ENCODE peak calls at places on chromosomes 4 and X, in ten cellular contexts. One of them, this sample, is unnamed.

GRCh38 chr4:33262809-33263208 is 2542.6 kb downstream of the PCDH7 start:
- DNase-seq in suprapubic skin: no peak
- DNase-seq in A549: peak
- DNase-seq in stimulated activated CD4-positive, alpha-beta T cell treated with anti-CD3 and anti-CD28 coated beads, Interleukin-4, amount 100 ng/mL, for 24 hours: no peak
- DNase-seq in GOT3: no peak
- DNase-seq in T-helper 1 cell: no peak
- DNase-seq in amygdala: no peak
- DNase-seq in NCI-H446 treated with DMSO at 0.1 percent for 48 hours: no peak
- DNase-seq in NCI-H510A: no peak
- DNase-seq in activated effector memory CD4-positive, alpha-beta T cell treated with Interleukin-2 at 50 U/mL for 16 hours: no peak
- DNase-seq in this sample: no peak

GRCh38 chr4:38860788-38861424 is 4.3 kb upstream of the TLR6 start:
- DNase-seq in T-helper 1 cell: peak
- DNase-seq in GOT3: no peak
- DNase-seq in stimulated activated CD4-positive, alpha-beta T cell treated with anti-CD3 and anti-CD28 coated beads, Interleukin-4, amount 100 ng/mL, for 24 hours: peak
- DNase-seq in amygdala: no peak
- DNase-seq in A549: peak
- DNase-seq in suprapubic skin: no peak
- DNase-seq in NCI-H510A: peak
- DNase-seq in NCI-H446 treated with DMSO at 0.1 percent for 48 hours: no peak
- DNase-seq in activated effector memory CD4-positive, alpha-beta T cell treated with Interleukin-2 at 50 U/mL for 16 hours: peak
- DNase-seq in this sample: peak

GRCh38 chr4:62914758-62915157 is 1494.5 kb downstream of the TECRL start:
- DNase-seq in stimulated activated CD4-positive, alpha-beta T cell treated with anti-CD3 and anti-CD28 coated beads, Interleukin-4, amount 100 ng/mL, for 24 hours: no peak
- DNase-seq in GOT3: no peak
- DNase-seq in suprapubic skin: no peak
- DNase-seq in NCI-H510A: no peak
- DNase-seq in NCI-H446 treated with DMSO at 0.1 percent for 48 hours: no peak
- DNase-seq in amygdala: no peak
- DNase-seq in A549: no peak
- DNase-seq in activated effector memory CD4-positive, alpha-beta T cell treated with Interleukin-2 at 50 U/mL for 16 hours: no peak
- DNase-seq in T-helper 1 cell: no peak
- DNase-seq in this sample: no peak

GRCh38 chr4:8019396-8020365 is 80.0 kb upstream of the AFAP1 start:
- DNase-seq in activated effector memory CD4-positive, alpha-beta T cell treated with Interleukin-2 at 50 U/mL for 16 hours: no peak
- DNase-seq in GOT3: no peak
- DNase-seq in T-helper 1 cell: no peak
- DNase-seq in suprapubic skin: no peak
- DNase-seq in amygdala: peak
- DNase-seq in NCI-H446 treated with DMSO at 0.1 percent for 48 hours: no peak
- DNase-seq in stimulated activated CD4-positive, alpha-beta T cell treated with anti-CD3 and anti-CD28 coated beads, Interleukin-4, amount 100 ng/mL, for 24 hours: no peak
- DNase-seq in A549: no peak
- DNase-seq in NCI-H510A: no peak
- DNase-seq in this sample: no peak

GRCh38 chr4:140567722-140568121 is 1.0 kb downstream of the UCP1 start:
- DNase-seq in amygdala: no peak
- DNase-seq in A549: no peak
- DNase-seq in T-helper 1 cell: no peak
- DNase-seq in NCI-H510A: no peak
- DNase-seq in activated effector memory CD4-positive, alpha-beta T cell treated with Interleukin-2 at 50 U/mL for 16 hours: no peak
- DNase-seq in stimulated activated CD4-positive, alpha-beta T cell treated with anti-CD3 and anti-CD28 coated beads, Interleukin-4, amount 100 ng/mL, for 24 hours: no peak
- DNase-seq in GOT3: no peak
- DNase-seq in suprapubic skin: no peak
- DNase-seq in NCI-H446 treated with DMSO at 0.1 percent for 48 hours: no peak
- DNase-seq in this sample: no peak

GRCh38 chrX:132184871-132185270 is 34.4 kb downstream of the RAP2C start:
- DNase-seq in activated effector memory CD4-positive, alpha-beta T cell treated with Interleukin-2 at 50 U/mL for 16 hours: no peak
- DNase-seq in amygdala: no peak
- DNase-seq in GOT3: no peak
- DNase-seq in A549: no peak
- DNase-seq in suprapubic skin: no peak
- DNase-seq in NCI-H510A: no peak
- DNase-seq in NCI-H446 treated with DMSO at 0.1 percent for 48 hours: no peak
- DNase-seq in T-helper 1 cell: no peak
- DNase-seq in stimulated activated CD4-positive, alpha-beta T cell treated with anti-CD3 and anti-CD28 coated beads, Interleukin-4, amount 100 ng/mL, for 24 hours: no peak
- DNase-seq in this sample: no peak

GRCh38 chr4:56250801-56251200 is 136.5 kb downstream of the AASDH start:
- DNase-seq in NCI-H510A: no peak
- DNase-seq in amygdala: no peak
- DNase-seq in A549: no peak
- DNase-seq in T-helper 1 cell: no peak
- DNase-seq in suprapubic skin: no peak
- DNase-seq in GOT3: no peak
- DNase-seq in NCI-H446 treated with DMSO at 0.1 percent for 48 hours: no peak
- DNase-seq in activated effector memory CD4-positive, alpha-beta T cell treated with Interleukin-2 at 50 U/mL for 16 hours: no peak
- DNase-seq in stimulated activated CD4-positive, alpha-beta T cell treated with anti-CD3 and anti-CD28 coated beads, Interleukin-4, amount 100 ng/mL, for 24 hours: no peak
- DNase-seq in this sample: no peak

GRCh38 chrX:103629295-103630170 is 758 bp downstream of the TCEAL1 start:
- DNase-seq in stimulated activated CD4-positive, alpha-beta T cell treated with anti-CD3 and anti-CD28 coated beads, Interleukin-4, amount 100 ng/mL, for 24 hours: peak
- DNase-seq in A549: peak
- DNase-seq in activated effector memory CD4-positive, alpha-beta T cell treated with Interleukin-2 at 50 U/mL for 16 hours: no peak
- DNase-seq in suprapubic skin: peak
- DNase-seq in NCI-H510A: peak
- DNase-seq in amygdala: peak
- DNase-seq in GOT3: peak
- DNase-seq in T-helper 1 cell: peak
- DNase-seq in NCI-H446 treated with DMSO at 0.1 percent for 48 hours: peak
- DNase-seq in this sample: no peak

GRCh38 chrX:85698921-85699320 is 319.5 kb upstream of the POF1B start:
- DNase-seq in T-helper 1 cell: no peak
- DNase-seq in stimulated activated CD4-positive, alpha-beta T cell treated with anti-CD3 and anti-CD28 coated beads, Interleukin-4, amount 100 ng/mL, for 24 hours: no peak
- DNase-seq in NCI-H510A: no peak
- DNase-seq in suprapubic skin: no peak
- DNase-seq in NCI-H446 treated with DMSO at 0.1 percent for 48 hours: no peak
- DNase-seq in activated effector memory CD4-positive, alpha-beta T cell treated with Interleukin-2 at 50 U/mL for 16 hours: no peak
- DNase-seq in GOT3: no peak
- DNase-seq in A549: no peak
- DNase-seq in amygdala: no peak
- DNase-seq in this sample: no peak

GRCh38 chrX:140701480-140701879 is 8.1 kb upstream of the LINC00632 start:
- DNase-seq in suprapubic skin: no peak
- DNase-seq in T-helper 1 cell: no peak
- DNase-seq in A549: no peak
- DNase-seq in amygdala: peak
- DNase-seq in GOT3: no peak
- DNase-seq in stimulated activated CD4-positive, alpha-beta T cell treated with anti-CD3 and anti-CD28 coated beads, Interleukin-4, amount 100 ng/mL, for 24 hours: peak
- DNase-seq in activated effector memory CD4-positive, alpha-beta T cell treated with Interleukin-2 at 50 U/mL for 16 hours: no peak
- DNase-seq in NCI-H510A: no peak
- DNase-seq in NCI-H446 treated with DMSO at 0.1 percent for 48 hours: no peak
- DNase-seq in this sample: no peak

GRCh38 chrX:85611926-85612325 is 232.5 kb upstream of the POF1B start:
- DNase-seq in A549: peak
- DNase-seq in T-helper 1 cell: no peak
- DNase-seq in amygdala: no peak
- DNase-seq in activated effector memory CD4-positive, alpha-beta T cell treated with Interleukin-2 at 50 U/mL for 16 hours: no peak
- DNase-seq in stimulated activated CD4-positive, alpha-beta T cell treated with anti-CD3 and anti-CD28 coated beads, Interleukin-4, amount 100 ng/mL, for 24 hours: no peak
- DNase-seq in suprapubic skin: no peak
- DNase-seq in NCI-H446 treated with DMSO at 0.1 percent for 48 hours: no peak
- DNase-seq in NCI-H510A: no peak
- DNase-seq in GOT3: no peak
- DNase-seq in this sample: no peak

GRCh38 chr4:112060212-112060611 is 85.0 kb upstream of the FAM241A start:
- DNase-seq in NCI-H510A: no peak
- DNase-seq in amygdala: no peak
- DNase-seq in GOT3: no peak
- DNase-seq in activated effector memory CD4-positive, alpha-beta T cell treated with Interleukin-2 at 50 U/mL for 16 hours: no peak
- DNase-seq in NCI-H446 treated with DMSO at 0.1 percent for 48 hours: peak
- DNase-seq in A549: peak
- DNase-seq in stimulated activated CD4-positive, alpha-beta T cell treated with anti-CD3 and anti-CD28 coated beads, Interleukin-4, amount 100 ng/mL, for 24 hours: no peak
- DNase-seq in T-helper 1 cell: no peak
- DNase-seq in suprapubic skin: no peak
- DNase-seq in this sample: no peak

GRCh38 chr4:1881709-1882108 is 10.5 kb downstream of the NSD2 start:
- DNase-seq in T-helper 1 cell: no peak
- DNase-seq in GOT3: no peak
- DNase-seq in amygdala: no peak
- DNase-seq in suprapubic skin: no peak
- DNase-seq in NCI-H510A: no peak
- DNase-seq in A549: no peak
- DNase-seq in stimulated activated CD4-positive, alpha-beta T cell treated with anti-CD3 and anti-CD28 coated beads, Interleukin-4, amount 100 ng/mL, for 24 hours: no peak
- DNase-seq in NCI-H446 treated with DMSO at 0.1 percent for 48 hours: no peak
- DNase-seq in activated effector memory CD4-positive, alpha-beta T cell treated with Interleukin-2 at 50 U/mL for 16 hours: no peak
- DNase-seq in this sample: no peak

GRCh38 chrX:54193085-54193484 is 10.0 kb upstream of the FAM120C start:
- DNase-seq in A549: no peak
- DNase-seq in NCI-H510A: no peak
- DNase-seq in amygdala: no peak
- DNase-seq in stimulated activated CD4-positive, alpha-beta T cell treated with anti-CD3 and anti-CD28 coated beads, Interleukin-4, amount 100 ng/mL, for 24 hours: no peak
- DNase-seq in GOT3: no peak
- DNase-seq in NCI-H446 treated with DMSO at 0.1 percent for 48 hours: no peak
- DNase-seq in activated effector memory CD4-positive, alpha-beta T cell treated with Interleukin-2 at 50 U/mL for 16 hours: no peak
- DNase-seq in suprapubic skin: no peak
- DNase-seq in T-helper 1 cell: no peak
- DNase-seq in this sample: no peak

GRCh38 chr4:169668069-169668721 is 47.8 kb downstream of the CLCN3 start:
- DNase-seq in activated effector memory CD4-positive, alpha-beta T cell treated with Interleukin-2 at 50 U/mL for 16 hours: no peak
- DNase-seq in suprapubic skin: no peak
- DNase-seq in A549: no peak
- DNase-seq in GOT3: no peak
- DNase-seq in NCI-H510A: no peak
- DNase-seq in stimulated activated CD4-positive, alpha-beta T cell treated with anti-CD3 and anti-CD28 coated beads, Interleukin-4, amount 100 ng/mL, for 24 hours: no peak
- DNase-seq in NCI-H446 treated with DMSO at 0.1 percent for 48 hours: no peak
- DNase-seq in T-helper 1 cell: no peak
- DNase-seq in amygdala: no peak
- DNase-seq in this sample: no peak

GRCh38 chr4:22322996-22323395 is 192.9 kb downstream of the ADGRA3 start:
- DNase-seq in activated effector memory CD4-positive, alpha-beta T cell treated with Interleukin-2 at 50 U/mL for 16 hours: no peak
- DNase-seq in NCI-H446 treated with DMSO at 0.1 percent for 48 hours: no peak
- DNase-seq in T-helper 1 cell: no peak
- DNase-seq in A549: no peak
- DNase-seq in stimulated activated CD4-positive, alpha-beta T cell treated with anti-CD3 and anti-CD28 coated beads, Interleukin-4, amount 100 ng/mL, for 24 hours: no peak
- DNase-seq in suprapubic skin: no peak
- DNase-seq in GOT3: no peak
- DNase-seq in amygdala: no peak
- DNase-seq in NCI-H510A: no peak
- DNase-seq in this sample: no peak

GRCh38 chrX:37745354-37745753 is 34.5 kb upstream of the CYBB start:
- DNase-seq in suprapubic skin: no peak
- DNase-seq in activated effector memory CD4-positive, alpha-beta T cell treated with Interleukin-2 at 50 U/mL for 16 hours: peak
- DNase-seq in NCI-H446 treated with DMSO at 0.1 percent for 48 hours: peak
- DNase-seq in T-helper 1 cell: peak
- DNase-seq in GOT3: peak
- DNase-seq in NCI-H510A: peak
- DNase-seq in stimulated activated CD4-positive, alpha-beta T cell treated with anti-CD3 and anti-CD28 coated beads, Interleukin-4, amount 100 ng/mL, for 24 hours: peak
- DNase-seq in amygdala: peak
- DNase-seq in A549: peak
- DNase-seq in this sample: peak

GRCh38 chr4:39978904-39979303 is 1.2 kb upstream of the PDS5A start:
- DNase-seq in activated effector memory CD4-positive, alpha-beta T cell treated with Interleukin-2 at 50 U/mL for 16 hours: no peak
- DNase-seq in stimulated activated CD4-positive, alpha-beta T cell treated with anti-CD3 and anti-CD28 coated beads, Interleukin-4, amount 100 ng/mL, for 24 hours: no peak
- DNase-seq in NCI-H510A: no peak
- DNase-seq in suprapubic skin: no peak
- DNase-seq in amygdala: no peak
- DNase-seq in GOT3: no peak
- DNase-seq in T-helper 1 cell: no peak
- DNase-seq in A549: no peak
- DNase-seq in NCI-H446 treated with DMSO at 0.1 percent for 48 hours: no peak
- DNase-seq in this sample: no peak

GRCh38 chr4:69617083-69617694 is 22.3 kb downstream of the UGT2A2 start:
- DNase-seq in T-helper 1 cell: no peak
- DNase-seq in stimulated activated CD4-positive, alpha-beta T cell treated with anti-CD3 and anti-CD28 coated beads, Interleukin-4, amount 100 ng/mL, for 24 hours: no peak
- DNase-seq in amygdala: peak
- DNase-seq in suprapubic skin: no peak
- DNase-seq in NCI-H446 treated with DMSO at 0.1 percent for 48 hours: peak
- DNase-seq in NCI-H510A: no peak
- DNase-seq in A549: peak
- DNase-seq in GOT3: no peak
- DNase-seq in activated effector memory CD4-positive, alpha-beta T cell treated with Interleukin-2 at 50 U/mL for 16 hours: no peak
- DNase-seq in this sample: no peak

GRCh38 chr4:142817442-142817841 is 28.7 kb downstream of the INPP4B start:
- DNase-seq in suprapubic skin: peak
- DNase-seq in amygdala: no peak
- DNase-seq in A549: no peak
- DNase-seq in GOT3: no peak
- DNase-seq in T-helper 1 cell: no peak
- DNase-seq in activated effector memory CD4-positive, alpha-beta T cell treated with Interleukin-2 at 50 U/mL for 16 hours: no peak
- DNase-seq in NCI-H446 treated with DMSO at 0.1 percent for 48 hours: no peak
- DNase-seq in stimulated activated CD4-positive, alpha-beta T cell treated with anti-CD3 and anti-CD28 coated beads, Interleukin-4, amount 100 ng/mL, for 24 hours: peak
- DNase-seq in NCI-H510A: no peak
- DNase-seq in this sample: peak

GRCh38 chr4:37802068-37802666 is 24.3 kb upstream of the PGM2 start:
- DNase-seq in NCI-H446 treated with DMSO at 0.1 percent for 48 hours: peak
- DNase-seq in amygdala: no peak
- DNase-seq in activated effector memory CD4-positive, alpha-beta T cell treated with Interleukin-2 at 50 U/mL for 16 hours: no peak
- DNase-seq in suprapubic skin: no peak
- DNase-seq in GOT3: no peak
- DNase-seq in stimulated activated CD4-positive, alpha-beta T cell treated with anti-CD3 and anti-CD28 coated beads, Interleukin-4, amount 100 ng/mL, for 24 hours: no peak
- DNase-seq in T-helper 1 cell: no peak
- DNase-seq in NCI-H510A: peak
- DNase-seq in A549: peak
- DNase-seq in this sample: no peak

GRCh38 chr4:71765349-71765748 is 18.5 kb downstream of the GC start:
- DNase-seq in A549: no peak
- DNase-seq in NCI-H446 treated with DMSO at 0.1 percent for 48 hours: no peak
- DNase-seq in activated effector memory CD4-positive, alpha-beta T cell treated with Interleukin-2 at 50 U/mL for 16 hours: no peak
- DNase-seq in stimulated activated CD4-positive, alpha-beta T cell treated with anti-CD3 and anti-CD28 coated beads, Interleukin-4, amount 100 ng/mL, for 24 hours: no peak
- DNase-seq in NCI-H510A: no peak
- DNase-seq in T-helper 1 cell: no peak
- DNase-seq in suprapubic skin: no peak
- DNase-seq in GOT3: no peak
- DNase-seq in amygdala: no peak
- DNase-seq in this sample: no peak

GRCh38 chr4:825969-826330 is at the start of gene CPLX1:
- DNase-seq in amygdala: no peak
- DNase-seq in suprapubic skin: no peak
- DNase-seq in activated effector memory CD4-positive, alpha-beta T cell treated with Interleukin-2 at 50 U/mL for 16 hours: no peak
- DNase-seq in A549: no peak
- DNase-seq in NCI-H510A: peak
- DNase-seq in stimulated activated CD4-positive, alpha-beta T cell treated with anti-CD3 and anti-CD28 coated beads, Interleukin-4, amount 100 ng/mL, for 24 hours: no peak
- DNase-seq in T-helper 1 cell: peak
- DNase-seq in GOT3: no peak
- DNase-seq in NCI-H446 treated with DMSO at 0.1 percent for 48 hours: no peak
- DNase-seq in this sample: no peak

GRCh38 chr4:57249083-57249482 is 138.9 kb upstream of the IGFBP7 start:
- DNase-seq in suprapubic skin: no peak
- DNase-seq in activated effector memory CD4-positive, alpha-beta T cell treated with Interleukin-2 at 50 U/mL for 16 hours: no peak
- DNase-seq in NCI-H446 treated with DMSO at 0.1 percent for 48 hours: no peak
- DNase-seq in amygdala: no peak
- DNase-seq in GOT3: no peak
- DNase-seq in T-helper 1 cell: no peak
- DNase-seq in A549: no peak
- DNase-seq in NCI-H510A: no peak
- DNase-seq in stimulated activated CD4-positive, alpha-beta T cell treated with anti-CD3 and anti-CD28 coated beads, Interleukin-4, amount 100 ng/mL, for 24 hours: no peak
- DNase-seq in this sample: no peak

GRCh38 chr4:186097386-186097785 is 7.1 kb upstream of the FAM149A start:
- DNase-seq in activated effector memory CD4-positive, alpha-beta T cell treated with Interleukin-2 at 50 U/mL for 16 hours: no peak
- DNase-seq in suprapubic skin: no peak
- DNase-seq in GOT3: no peak
- DNase-seq in T-helper 1 cell: no peak
- DNase-seq in stimulated activated CD4-positive, alpha-beta T cell treated with anti-CD3 and anti-CD28 coated beads, Interleukin-4, amount 100 ng/mL, for 24 hours: no peak
- DNase-seq in amygdala: no peak
- DNase-seq in NCI-H446 treated with DMSO at 0.1 percent for 48 hours: no peak
- DNase-seq in NCI-H510A: no peak
- DNase-seq in A549: no peak
- DNase-seq in this sample: no peak

GRCh38 chr4:1967512-1968149 is 41.1 kb downstream of the NELFA start:
- DNase-seq in NCI-H510A: peak
- DNase-seq in NCI-H446 treated with DMSO at 0.1 percent for 48 hours: no peak
- DNase-seq in T-helper 1 cell: no peak
- DNase-seq in amygdala: no peak
- DNase-seq in stimulated activated CD4-positive, alpha-beta T cell treated with anti-CD3 and anti-CD28 coated beads, Interleukin-4, amount 100 ng/mL, for 24 hours: no peak
- DNase-seq in activated effector memory CD4-positive, alpha-beta T cell treated with Interleukin-2 at 50 U/mL for 16 hours: no peak
- DNase-seq in suprapubic skin: no peak
- DNase-seq in GOT3: no peak
- DNase-seq in A549: no peak
- DNase-seq in this sample: no peak

GRCh38 chr4:183483997-183484396 is 20.9 kb upstream of the ING2 start:
- DNase-seq in suprapubic skin: no peak
- DNase-seq in activated effector memory CD4-positive, alpha-beta T cell treated with Interleukin-2 at 50 U/mL for 16 hours: no peak
- DNase-seq in T-helper 1 cell: no peak
- DNase-seq in stimulated activated CD4-positive, alpha-beta T cell treated with anti-CD3 and anti-CD28 coated beads, Interleukin-4, amount 100 ng/mL, for 24 hours: no peak
- DNase-seq in A549: no peak
- DNase-seq in amygdala: no peak
- DNase-seq in NCI-H446 treated with DMSO at 0.1 percent for 48 hours: no peak
- DNase-seq in GOT3: no peak
- DNase-seq in NCI-H510A: no peak
- DNase-seq in this sample: no peak

GRCh38 chr4:158253350-158253980 is 43.2 kb downstream of the TMEM144 start:
- DNase-seq in activated effector memory CD4-positive, alpha-beta T cell treated with Interleukin-2 at 50 U/mL for 16 hours: no peak
- DNase-seq in amygdala: peak
- DNase-seq in GOT3: no peak
- DNase-seq in A549: peak
- DNase-seq in NCI-H446 treated with DMSO at 0.1 percent for 48 hours: no peak
- DNase-seq in suprapubic skin: no peak
- DNase-seq in NCI-H510A: no peak
- DNase-seq in T-helper 1 cell: no peak
- DNase-seq in stimulated activated CD4-positive, alpha-beta T cell treated with anti-CD3 and anti-CD28 coated beads, Interleukin-4, amount 100 ng/mL, for 24 hours: peak
- DNase-seq in this sample: peak

This sample was measured in activated T-helper 2 cell treated with anti-CD3 and anti-CD28 coated beads, Interferon-gamma antibody, Interleukin-2, Interleukin-4, amounts not matched to agents 10 μg/mL and 5 μg/mL and 100 μg/mL, durations not matched to agents 14 hours and 24 hours and 36 hours.